ENCODE peak calls at places on chromosomes 5 and 9, in four cellular contexts. Y, C, I and S are unnamed samples. For H3K27me3, the result is how much of the 10 kb centered on the place peaks cover.

GRCh38 chr9:2055203-2055658 is 40.1 kb downstream of the SMARCA2 start:
- DNase-seq in Y (no peak), C (no peak), I (peak), S (no peak)

GRCh38 chr5:15694694-15695093 is 194.7 kb downstream of the FBXL7 start:
- DNase-seq in Y (no peak), C (no peak), I (no peak), S (peak)

GRCh38 chr9:129570450-129571297 is 50.2 kb downstream of the C9orf50 start:
- DNase-seq in Y (peak), C (no peak), I (peak), S (peak)

GRCh38 chr5:64872044-64872443 is 103.3 kb downstream of the CWC27 start:
- DNase-seq in Y (no peak), C (no peak), I (peak), S (no peak)

GRCh38 chr5:55333017-55333416 is 25.2 kb downstream of the MTREX start:
- DNase-seq in Y (no peak), C (no peak), I (no peak), S (no peak)

GRCh38 chr5:593511-593910 is 18.6 kb upstream of the CEP72 start:
- DNase-seq in Y (peak), C (no peak), I (no peak), S (no peak)

GRCh38 chr5:58628626-58629025 is 45.8 kb downstream of the RAB3C start:
- DNase-seq in Y (no peak), C (no peak), I (no peak), S (no peak)

GRCh38 chr5:122897283-122897602 is 51.8 kb downstream of the SNX24 start:
- DNase-seq in Y (no peak), C (no peak), I (no peak), S (no peak)

GRCh38 chr9:122402403-122403268 is 31.8 kb downstream of the PTGS1 start:
- DNase-seq in Y (no peak), C (no peak), I (peak), S (peak)

GRCh38 chr5:8585230-8586018 is 716.5 kb downstream of the MTRR start:
- DNase-seq in Y (peak), C (no peak), I (no peak), S (no peak)

GRCh38 chr5:149387982-149388381 is 8.9 kb upstream of the IL17B start:
- DNase-seq in Y (no peak), C (no peak), I (no peak), S (no peak)

GRCh38 chr5:177434942-177435738 is 8.7 kb downstream of the GRK6 start:
- DNase-seq in Y (no peak), C (no peak), I (no peak), S (no peak)

GRCh38 chr5:73232266-73233041 is 59.5 kb downstream of the TMEM174 start:
- DNase-seq in Y (peak), C (no peak), I (no peak), S (no peak)

GRCh38 chr9:135065804-135066203 is 21.7 kb upstream of the OLFM1 start:
- DNase-seq in Y (peak), C (no peak), I (no peak), S (no peak)

GRCh38 chr9:135065151-135065550 is 22.3 kb upstream of the OLFM1 start:
- DNase-seq in Y (peak), C (no peak), I (no peak), S (no peak)

GRCh38 chr9:135062254-135062653 is 25.2 kb upstream of the OLFM1 start:
- DNase-seq in Y (peak), C (no peak), I (no peak), S (no peak)

GRCh38 chr9:135060461-135061116 is 26.9 kb upstream of the OLFM1 start:
- DNase-seq in Y (peak), C (no peak), I (no peak), S (no peak)

DNA sequence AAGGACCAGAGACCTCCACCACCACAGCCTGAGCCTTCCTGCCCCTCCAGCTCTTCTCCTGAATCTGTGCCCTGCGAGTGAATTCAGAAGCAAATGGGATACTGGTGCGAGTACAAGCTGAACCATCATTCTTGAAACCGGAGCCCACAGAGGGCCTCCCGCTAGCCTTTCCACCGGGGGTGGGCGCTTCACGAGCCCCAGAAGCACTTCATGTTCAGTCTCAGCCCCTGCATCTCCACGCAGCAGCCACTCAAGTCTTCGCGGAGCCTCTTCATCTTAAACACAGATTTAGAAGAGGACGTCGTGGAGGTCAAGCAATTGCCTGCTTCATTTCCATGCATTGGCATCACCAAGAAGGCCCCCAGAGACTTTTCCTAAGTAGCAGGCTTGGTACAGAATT is 26.0 kb upstream of the OLFM1 start:
- DNase-seq in Y (peak), C (no peak), I (no peak), S (no peak)
- H3K27me3 ChIP-seq in Y (under half), C (under half), I (under half), S (under half)

DNA sequence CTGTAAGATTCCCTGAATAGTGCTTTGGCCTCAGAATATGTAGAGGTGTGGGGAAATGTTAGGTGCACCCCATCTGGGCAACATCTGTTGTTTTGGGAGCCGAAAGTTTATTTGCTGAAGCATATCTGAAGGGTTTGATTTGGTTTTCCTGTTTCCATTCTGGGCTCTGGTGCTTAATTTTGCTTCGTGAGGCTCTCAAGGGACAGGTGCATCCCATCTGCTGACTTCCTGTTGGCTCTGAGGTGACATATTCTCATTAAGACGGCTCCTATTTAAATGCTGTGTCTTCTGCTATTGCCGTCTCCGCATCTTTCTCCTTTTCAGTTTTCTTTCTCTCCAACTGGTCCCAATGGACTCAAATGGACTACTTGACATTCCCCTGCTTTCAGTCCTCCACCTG is 104.1 kb downstream of the MTX3 start:
- DNase-seq in Y (no peak), C (no peak), I (no peak), S (no peak)
- H3K4me3 ChIP-seq in Y (no peak), C (no peak), I (no peak), S (no peak)

DNA sequence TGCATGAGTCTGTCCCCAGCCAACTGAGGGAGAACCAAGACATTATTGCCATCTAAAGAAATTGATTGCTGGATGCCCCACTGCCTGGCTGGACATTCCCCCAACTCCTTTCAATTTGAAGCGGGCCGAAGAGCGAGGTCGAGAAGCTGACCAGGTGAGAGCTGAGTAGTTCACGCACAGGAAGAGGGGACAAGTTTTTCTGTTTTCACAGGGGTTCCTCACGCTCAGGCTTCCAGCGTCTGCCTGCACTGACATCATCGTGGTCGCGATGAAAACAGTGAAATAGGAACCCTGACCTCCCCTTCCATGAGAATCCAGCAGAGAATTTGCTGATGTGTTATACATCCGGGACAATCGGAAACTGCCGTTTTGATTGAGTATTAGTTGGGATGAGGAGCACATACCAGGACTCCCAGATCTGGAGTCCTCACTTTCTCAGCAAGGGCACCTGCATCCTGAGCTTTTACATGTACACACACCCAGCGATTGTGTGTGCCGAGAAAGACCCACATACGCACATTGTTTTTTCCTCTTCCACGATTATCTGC is 3.1 kb upstream of the DMRT3 start:
- DNase-seq in Y (no peak), C (no peak), I (no peak), S (no peak)
- H3K27me3 ChIP-seq in Y (half or more), C (under half), I (half or more), S (half or more)

GRCh38 chr9:118578467-118578866 is 790.8 kb downstream of the BRINP1 start:
- DNase-seq in Y (no peak), C (no peak), I (peak), S (no peak)
- H3K4me3 ChIP-seq in Y (no peak), C (no peak), I (no peak), S (no peak)

DNA sequence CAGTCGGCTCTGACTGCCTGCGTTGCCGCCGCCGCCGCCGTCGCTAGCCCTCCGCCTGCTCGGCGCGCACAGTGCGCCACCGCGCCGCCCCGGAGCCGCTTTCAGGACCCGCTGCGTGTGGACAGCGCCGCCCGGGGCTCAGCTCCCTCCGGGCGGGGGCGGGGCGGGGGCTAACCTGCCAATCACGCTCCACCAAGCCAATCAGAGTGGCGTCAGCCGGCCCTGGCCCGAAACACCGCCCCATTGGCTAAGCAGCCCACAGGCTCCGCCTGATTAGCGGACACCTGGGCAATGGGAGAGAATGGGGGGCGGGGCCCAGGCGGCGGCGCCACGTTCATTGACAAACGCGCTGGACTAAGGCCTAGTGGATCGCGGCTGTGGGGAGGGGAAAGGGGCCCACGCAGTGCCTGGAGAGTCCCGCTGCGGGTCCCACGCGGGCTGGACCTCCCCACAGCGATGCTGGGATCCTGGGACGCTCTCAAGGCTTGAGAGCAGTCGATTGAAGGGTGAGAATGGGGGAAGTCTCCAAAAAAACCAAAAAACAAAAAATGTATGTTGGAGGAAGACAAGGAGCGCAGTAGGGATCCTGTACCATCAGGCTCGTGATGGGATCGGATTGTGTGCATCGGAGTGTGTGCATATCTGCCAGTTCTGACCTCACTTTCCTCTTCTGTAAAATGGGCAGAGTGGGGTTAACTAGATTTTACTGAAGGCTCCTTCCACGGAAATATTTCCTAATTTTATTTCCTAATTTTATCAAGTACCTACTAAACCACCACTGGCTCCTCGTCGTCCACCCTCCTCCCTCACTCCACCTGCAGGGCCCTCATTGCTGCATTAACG is 6.3 kb downstream of the PAX5 start:
- DNase-seq in Y (peak), C (peak), I (peak), S (peak)
- H3K27me3 ChIP-seq in Y (half or more), C (half or more), I (half or more), S (half or more)

GRCh38 chr9:127754099-127754760 is 19.1 kb upstream of the TOR2A start:
- DNase-seq in Y (peak), C (no peak), I (no peak), S (no peak)
- H3K4me3 ChIP-seq in Y (peak), C (no peak), I (no peak), S (no peak)

DNA sequence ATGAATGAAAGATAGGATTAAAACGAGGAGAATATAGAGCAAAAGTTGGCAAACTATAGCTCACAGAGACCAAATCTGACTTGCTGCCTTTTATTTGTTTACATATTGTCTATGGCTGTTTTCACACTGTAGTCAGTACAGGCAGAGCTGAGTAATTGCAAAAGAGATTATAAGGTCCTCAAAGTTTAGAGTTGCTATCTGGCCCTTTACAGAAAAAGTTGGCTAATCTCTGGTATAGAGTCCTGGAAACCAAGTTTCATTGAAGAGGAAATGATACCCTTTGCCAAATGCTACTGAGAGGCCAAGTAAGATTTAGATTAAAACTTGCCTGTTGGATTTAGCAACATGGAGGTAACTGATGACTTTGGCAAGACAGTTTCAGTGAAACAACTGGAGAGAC is 36.0 kb downstream of the LYRM7 start:
- DNase-seq in Y (no peak), C (no peak), I (no peak), S (no peak)
- H3K27me3 ChIP-seq in Y (under half), C (under half), I (under half), S (under half)

DNA sequence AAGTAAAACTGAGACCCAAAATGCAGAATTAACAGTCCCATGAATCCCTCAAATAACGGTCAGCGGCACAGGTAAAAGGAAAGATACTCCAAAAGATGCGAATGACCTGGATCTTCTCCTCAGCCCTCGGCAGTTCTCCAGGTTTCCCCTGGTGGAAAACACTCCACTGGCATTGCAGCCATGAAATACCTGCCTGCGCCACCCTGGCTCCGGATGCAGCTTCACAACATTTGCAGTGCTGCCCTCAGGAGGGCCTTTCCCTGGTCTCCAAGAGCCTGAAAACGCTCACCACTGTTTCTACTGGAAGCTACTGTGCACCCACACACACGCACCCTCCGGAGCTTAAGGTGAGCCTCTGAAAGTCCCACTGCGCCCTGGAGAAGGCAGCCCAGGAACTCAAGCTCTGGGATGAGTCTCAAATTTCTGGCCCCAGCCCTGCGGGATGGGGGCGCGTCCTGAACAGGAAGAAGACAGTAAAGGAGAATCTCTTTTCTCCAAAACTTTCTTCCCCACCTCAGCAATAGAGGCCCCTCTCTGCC is 612 bp downstream of the UGT3A2 start:
- DNase-seq in Y (no peak), C (no peak), I (no peak), S (no peak)
- H3K4me3 ChIP-seq in Y (peak), C (no peak), I (no peak), S (no peak)

GRCh38 chr5:179346401-179346800 is 1.1 kb upstream of the ADAMTS2 start:
- DNase-seq in Y (no peak), C (no peak), I (no peak), S (no peak)

GRCh38 chr5:179346875-179347274 is 1.6 kb upstream of the ADAMTS2 start:
- DNase-seq in Y (no peak), C (no peak), I (no peak), S (no peak)

GRCh38 chr5:179345179-179345428 is 157 bp downstream of the ADAMTS2 start:
- DNase-seq in Y (no peak), C (no peak), I (no peak), S (no peak)

GRCh38 chr5:179344301-179345178 is 721 bp downstream of the ADAMTS2 start:
- DNase-seq in Y (peak), C (no peak), I (no peak), S (no peak)

DNA sequence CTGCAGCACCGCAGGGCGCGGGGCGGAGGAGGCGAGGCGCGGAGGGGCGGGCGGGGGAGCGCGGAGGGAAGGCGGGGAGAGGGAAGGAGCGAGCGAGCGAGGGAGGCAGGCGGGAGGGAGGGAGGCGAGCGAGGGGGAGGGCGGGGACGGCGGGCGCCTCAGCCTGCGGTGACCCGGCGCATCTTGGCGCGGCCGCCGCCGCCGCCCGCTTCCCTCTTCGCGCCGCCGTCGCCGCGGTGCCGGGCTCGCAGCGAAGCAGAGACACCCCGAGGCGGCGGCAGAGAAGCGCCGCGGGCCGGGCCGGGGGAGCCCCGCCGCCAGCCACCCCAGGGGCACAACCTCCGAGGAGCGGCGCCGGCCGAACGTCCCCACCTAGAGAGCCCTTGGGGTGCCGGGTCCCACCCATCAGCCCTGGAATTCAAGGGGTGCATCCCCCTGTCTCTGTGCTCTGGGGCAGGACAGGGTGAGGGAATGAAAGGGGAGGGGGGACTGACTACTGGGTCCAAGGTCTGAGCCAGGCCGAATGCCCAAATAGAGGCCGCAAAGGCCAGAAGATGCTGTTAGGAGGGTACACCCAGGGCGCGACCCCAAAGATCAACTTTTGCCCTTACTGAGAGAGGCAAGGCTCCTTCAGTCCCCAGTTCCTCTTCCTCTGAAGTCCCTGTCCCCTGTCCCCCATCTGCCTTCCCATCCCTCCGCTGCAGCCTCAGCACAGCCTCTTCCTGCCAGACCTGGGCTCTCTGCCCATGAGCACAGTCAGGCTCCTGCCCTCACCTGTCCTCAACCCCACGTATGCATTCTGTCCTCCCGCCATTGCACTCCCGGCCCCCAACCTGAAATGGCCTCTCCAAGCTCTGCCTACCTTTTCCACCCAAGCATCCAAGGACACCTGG is at the start of gene ADAMTS2:
- DNase-seq in Y (peak), C (no peak), I (no peak), S (no peak)
- H3K27me3 ChIP-seq in Y (half or more), C (under half), I (under half), S (under half)

GRCh38 chr5:92907914-92908606 is 673.0 kb downstream of the NR2F1-AS1 start:
- DNase-seq in Y (no peak), C (no peak), I (no peak), S (peak)
- H3K4me3 ChIP-seq in Y (no peak), C (no peak), I (no peak), S (no peak)